ENCODE peak calls at places on chromosome 13, in six cellular contexts. One of them, this sample, is unnamed.

GRCh38 chr13:111919826-111920225 is 147.1 kb upstream of the SOX1 start:
- DNase-seq in lung: no peak
- DNase-seq in nephron progenitor cell: no peak
- DNase-seq in psoas muscle: no peak
- DNase-seq in astrocyte: no peak
- DNase-seq in testis: no peak
- DNase-seq in this sample: no peak

GRCh38 chr13:25881946-25882574 is 169.8 kb downstream of the SHISA2 start:
- DNase-seq in lung: no peak
- DNase-seq in testis: no peak
- DNase-seq in psoas muscle: no peak
- DNase-seq in nephron progenitor cell: peak; percentile 50
- DNase-seq in astrocyte: peak; percentile 90
- DNase-seq in this sample: no peak

GRCh38 chr13:106683179-106683578 is 115.2 kb upstream of the ARGLU1 start:
- DNase-seq in psoas muscle: no peak
- DNase-seq in lung: no peak
- DNase-seq in nephron progenitor cell: no peak
- DNase-seq in testis: no peak
- DNase-seq in astrocyte: no peak
- DNase-seq in this sample: no peak

GRCh38 chr13:100497394-100497793 is 91.2 kb downstream of the GGACT start:
- DNase-seq in lung: no peak
- DNase-seq in astrocyte: peak; percentile 71
- DNase-seq in psoas muscle: no peak
- DNase-seq in testis: no peak
- DNase-seq in nephron progenitor cell: no peak
- DNase-seq in this sample: no peak

GRCh38 chr13:91747164-91747563 is 348.7 kb downstream of the GPC5 start:
- DNase-seq in nephron progenitor cell: no peak
- DNase-seq in psoas muscle: no peak
- DNase-seq in astrocyte: no peak
- DNase-seq in lung: no peak
- DNase-seq in testis: peak; percentile 27
- DNase-seq in this sample: no peak

GRCh38 chr13:106122234-106122633 is 413.2 kb downstream of the EFNB2 start:
- DNase-seq in lung: no peak
- DNase-seq in testis: no peak
- DNase-seq in nephron progenitor cell: no peak
- DNase-seq in psoas muscle: no peak
- DNase-seq in astrocyte: no peak
- DNase-seq in this sample: no peak

GRCh38 chr13:31631071-31631470 is 108.3 kb upstream of the RXFP2 start:
- DNase-seq in astrocyte: no peak
- DNase-seq in lung: no peak
- DNase-seq in psoas muscle: no peak
- DNase-seq in nephron progenitor cell: no peak
- DNase-seq in testis: no peak
- DNase-seq in this sample: peak; percentile 13

GRCh38 chr13:27476943-27477681 is 26.7 kb upstream of the MTIF3 start:
- DNase-seq in psoas muscle: no peak
- DNase-seq in testis: no peak
- DNase-seq in lung: no peak
- DNase-seq in nephron progenitor cell: no peak
- DNase-seq in astrocyte: no peak
- DNase-seq in this sample: peak; percentile 48

GRCh38 chr13:27194895-27195764 is 23.5 kb upstream of the USP12 start:
- DNase-seq in psoas muscle: no peak
- DNase-seq in astrocyte: peak; percentile 95
- DNase-seq in nephron progenitor cell: no peak
- DNase-seq in lung: no peak
- DNase-seq in testis: no peak
- DNase-seq in this sample: peak; percentile 93

GRCh38 chr13:39765801-39766463 is 110.5 kb downstream of the COG6 start:
- DNase-seq in lung: peak; percentile 46
- DNase-seq in psoas muscle: peak; percentile 54
- DNase-seq in nephron progenitor cell: peak; percentile 9
- DNase-seq in testis: peak; percentile 49
- DNase-seq in astrocyte: peak; percentile 29
- DNase-seq in this sample: peak; percentile 91

GRCh38 chr13:109199280-109199679 is 569.9 kb downstream of the MYO16 start:
- DNase-seq in psoas muscle: no peak
- DNase-seq in lung: no peak
- DNase-seq in testis: no peak
- DNase-seq in astrocyte: no peak
- DNase-seq in nephron progenitor cell: no peak
- DNase-seq in this sample: no peak

GRCh38 chr13:105471683-105472082 is 1063.8 kb downstream of the EFNB2 start:
- DNase-seq in psoas muscle: no peak
- DNase-seq in astrocyte: peak; percentile 32
- DNase-seq in testis: no peak
- DNase-seq in nephron progenitor cell: no peak
- DNase-seq in lung: no peak
- DNase-seq in this sample: peak; percentile 46

GRCh38 chr13:75305057-75305456 is 176.9 kb downstream of the TBC1D4 start:
- DNase-seq in nephron progenitor cell: no peak
- DNase-seq in testis: peak; percentile 90
- DNase-seq in psoas muscle: no peak
- DNase-seq in lung: no peak
- DNase-seq in astrocyte: peak; percentile 30
- DNase-seq in this sample: no peak

GRCh38 chr13:53237696-53238095 is 209.1 kb downstream of the OLFM4 start:
- DNase-seq in astrocyte: no peak
- DNase-seq in psoas muscle: no peak
- DNase-seq in testis: no peak
- DNase-seq in lung: no peak
- DNase-seq in nephron progenitor cell: no peak
- DNase-seq in this sample: no peak

GRCh38 chr13:95083758-95084157 is 217.5 kb downstream of the ABCC4 start:
- DNase-seq in testis: no peak
- DNase-seq in psoas muscle: no peak
- DNase-seq in lung: no peak
- DNase-seq in astrocyte: peak; percentile 74
- DNase-seq in nephron progenitor cell: no peak
- DNase-seq in this sample: peak; percentile 30

GRCh38 chr13:27619093-27619705 is 1.1 kb downstream of the LNX2 start:
- DNase-seq in psoas muscle: no peak
- DNase-seq in astrocyte: peak; percentile 71
- DNase-seq in testis: no peak
- DNase-seq in lung: no peak
- DNase-seq in nephron progenitor cell: no peak
- DNase-seq in this sample: peak; percentile 30

GRCh38 chr13:101520672-101521071 is 68.2 kb downstream of the ITGBL1 start:
- DNase-seq in lung: no peak
- DNase-seq in testis: no peak
- DNase-seq in psoas muscle: no peak
- DNase-seq in nephron progenitor cell: no peak
- DNase-seq in astrocyte: peak; percentile 75
- DNase-seq in this sample: peak; percentile 23

GRCh38 chr13:59677966-59678814 is 485.5 kb downstream of the DIAPH3 start:
- DNase-seq in psoas muscle: no peak
- DNase-seq in astrocyte: peak; percentile 41
- DNase-seq in testis: peak; percentile 16
- DNase-seq in nephron progenitor cell: no peak
- DNase-seq in lung: no peak
- DNase-seq in this sample: peak; percentile 53
- TF ChIP-seq CTCF in psoas muscle: peak; percentile 61
- TF ChIP-seq CTCF in astrocyte: peak; percentile 96
- TF ChIP-seq CTCF in testis: peak; percentile 45
- TF ChIP-seq CTCF in nephron progenitor cell: peak; percentile 93
- TF ChIP-seq CTCF in lung: peak; percentile 54
- TF ChIP-seq CTCF in this sample: peak; percentile 47

DNA sequence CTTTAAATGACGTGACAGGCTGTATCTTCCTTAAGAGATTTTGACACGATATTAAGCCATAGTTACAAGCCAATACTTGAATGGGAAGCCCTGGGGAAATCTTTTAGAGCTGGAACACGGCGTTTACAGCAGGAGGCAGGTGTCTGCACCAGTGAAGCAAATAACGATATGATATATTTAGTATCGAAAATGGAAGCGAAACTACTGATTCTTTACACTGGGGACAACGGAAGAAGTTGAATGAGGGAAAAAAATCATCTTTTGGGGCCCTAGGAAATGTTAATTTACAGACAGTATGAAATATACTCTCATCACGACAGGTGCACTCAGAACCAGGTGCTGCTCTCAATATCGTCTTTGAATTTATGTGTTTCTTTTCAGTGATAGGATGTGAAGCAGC is 793.9 kb upstream of the PCDH20 start:
- DNase-seq in testis: no peak
- DNase-seq in psoas muscle: no peak
- DNase-seq in astrocyte: no peak
- DNase-seq in nephron progenitor cell: no peak
- DNase-seq in lung: no peak
- DNase-seq in this sample: no peak
- TF ChIP-seq CTCF in testis: no peak
- TF ChIP-seq CTCF in psoas muscle: no peak
- TF ChIP-seq CTCF in astrocyte: no peak
- TF ChIP-seq CTCF in nephron progenitor cell: no peak
- TF ChIP-seq CTCF in lung: no peak
- TF ChIP-seq CTCF in this sample: no peak

DNA sequence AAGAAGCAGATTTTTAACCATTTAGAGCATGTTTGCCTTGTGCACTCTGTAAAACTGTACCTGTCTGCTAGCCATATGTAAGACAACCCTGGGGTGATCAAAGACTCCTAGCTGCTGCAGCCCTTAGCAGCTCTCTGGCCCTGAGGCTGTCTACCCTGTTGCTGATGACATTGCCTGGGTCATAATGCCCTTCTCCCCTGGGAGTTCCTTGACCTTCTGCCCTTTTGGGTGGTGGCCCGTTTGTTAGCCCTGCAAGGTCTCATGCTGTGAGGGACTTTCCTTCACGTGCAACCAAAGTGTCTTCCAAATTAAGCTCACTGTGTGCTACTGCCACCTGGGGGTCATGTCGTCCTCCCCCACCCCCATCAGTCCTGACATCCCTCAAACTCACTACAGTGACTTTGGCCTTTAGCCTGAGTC is 7.4 kb downstream of the GPC6 start:
- DNase-seq in lung: no peak
- DNase-seq in psoas muscle: no peak
- DNase-seq in astrocyte: no peak
- DNase-seq in testis: no peak
- DNase-seq in nephron progenitor cell: no peak
- DNase-seq in this sample: peak; percentile 50
- TF ChIP-seq CTCF in lung: no peak
- TF ChIP-seq CTCF in psoas muscle: no peak
- TF ChIP-seq CTCF in astrocyte: no peak
- TF ChIP-seq CTCF in testis: no peak
- TF ChIP-seq CTCF in nephron progenitor cell: no peak
- TF ChIP-seq CTCF in this sample: no peak

DNA sequence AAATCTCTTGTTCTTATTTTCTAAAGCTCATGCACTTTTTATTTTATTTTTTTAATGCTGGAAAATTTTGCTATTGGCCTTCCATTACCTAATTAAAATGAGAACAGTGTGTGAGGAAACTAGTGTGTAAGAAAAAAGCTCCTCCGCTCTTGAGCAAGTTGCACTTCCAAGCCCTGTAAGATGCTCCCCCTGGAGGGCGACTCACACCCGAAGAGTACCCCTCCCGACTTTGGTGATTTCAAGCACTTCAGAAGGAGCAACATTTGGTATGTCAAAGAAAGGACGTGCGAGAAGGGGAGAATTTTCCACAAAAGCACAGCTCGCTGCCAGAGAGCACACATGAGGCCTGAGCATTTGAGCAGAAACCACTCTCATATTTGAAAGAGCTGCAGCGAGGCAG is 504.3 kb downstream of the FGF9 start:
- DNase-seq in lung: no peak
- DNase-seq in testis: peak; percentile 22
- DNase-seq in astrocyte: no peak
- DNase-seq in psoas muscle: no peak
- DNase-seq in nephron progenitor cell: no peak
- DNase-seq in this sample: no peak
- TF ChIP-seq CTCF in lung: no peak
- TF ChIP-seq CTCF in testis: no peak
- TF ChIP-seq CTCF in astrocyte: no peak
- TF ChIP-seq CTCF in psoas muscle: no peak
- TF ChIP-seq CTCF in nephron progenitor cell: no peak
- TF ChIP-seq CTCF in this sample: no peak

DNA sequence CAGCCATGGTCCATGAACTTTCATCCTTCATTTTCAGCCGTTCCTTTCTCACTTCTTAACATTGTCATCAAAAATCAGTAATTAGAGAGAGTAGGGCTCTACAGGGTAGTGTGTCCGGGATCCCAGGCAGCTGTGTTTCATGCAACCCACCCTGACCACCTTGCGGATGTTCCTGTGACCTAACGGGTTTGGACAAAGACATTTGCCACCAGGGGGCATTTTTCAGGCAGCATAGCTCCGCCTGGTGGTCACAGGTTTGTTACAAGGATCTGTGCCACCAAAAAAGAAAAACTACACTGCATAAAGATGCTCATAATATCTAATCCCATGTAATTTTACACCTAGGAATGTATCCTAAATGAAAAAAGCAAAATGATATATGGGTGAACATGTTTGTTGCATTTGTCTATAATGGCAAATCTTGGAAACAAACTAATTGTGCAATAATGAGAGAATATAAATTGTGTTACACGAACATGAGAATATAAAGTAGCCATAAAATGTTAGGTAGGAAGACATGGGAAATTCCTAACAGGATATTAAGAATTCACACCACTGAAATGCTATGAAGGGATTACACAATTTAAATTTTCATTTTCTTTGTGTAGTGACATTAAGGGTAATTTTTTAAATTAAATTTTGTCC is 123.0 kb downstream of the SLC7A1 start:
- DNase-seq in psoas muscle: no peak
- DNase-seq in testis: peak; percentile 62
- DNase-seq in astrocyte: peak; percentile 46
- DNase-seq in nephron progenitor cell: peak; percentile 71
- DNase-seq in lung: no peak
- DNase-seq in this sample: peak; percentile 72
- TF ChIP-seq CTCF in psoas muscle: peak; percentile 73
- TF ChIP-seq CTCF in testis: peak; percentile 34
- TF ChIP-seq CTCF in astrocyte: peak; percentile 99
- TF ChIP-seq CTCF in nephron progenitor cell: peak; percentile 87
- TF ChIP-seq CTCF in lung: peak; percentile 47
- TF ChIP-seq CTCF in this sample: peak; percentile 94

DNA sequence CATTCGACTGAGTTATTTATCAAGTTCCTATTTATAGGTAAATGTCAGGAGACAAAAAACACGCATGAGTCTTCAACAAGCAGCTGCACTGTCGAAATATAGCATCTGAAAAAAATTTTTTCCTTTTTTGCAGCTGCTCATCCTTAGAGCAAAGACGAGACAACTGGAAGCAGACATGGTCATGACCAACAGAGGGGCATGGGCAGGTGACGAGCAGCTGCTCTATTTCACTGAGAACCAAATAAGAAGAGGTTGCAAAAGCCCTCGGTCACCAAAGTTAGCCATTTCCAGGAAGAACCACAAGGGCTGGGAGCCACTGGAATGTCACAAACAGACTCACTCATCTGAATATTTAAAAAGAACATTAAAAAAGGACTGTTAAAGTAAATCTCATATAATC is 22.2 kb downstream of the SOHLH2 start:
- DNase-seq in lung: no peak
- DNase-seq in astrocyte: no peak
- DNase-seq in nephron progenitor cell: no peak
- DNase-seq in testis: no peak
- DNase-seq in psoas muscle: no peak
- DNase-seq in this sample: no peak
- TF ChIP-seq CTCF in lung: no peak
- TF ChIP-seq CTCF in astrocyte: no peak
- TF ChIP-seq CTCF in nephron progenitor cell: no peak
- TF ChIP-seq CTCF in testis: no peak
- TF ChIP-seq CTCF in psoas muscle: no peak
- TF ChIP-seq CTCF in this sample: no peak

GRCh38 chr13:93248627-93249047 is 22.0 kb downstream of the GPC6 start:
- DNase-seq in nephron progenitor cell: peak; percentile 46
- DNase-seq in psoas muscle: no peak
- DNase-seq in astrocyte: peak; percentile 66
- DNase-seq in lung: no peak
- DNase-seq in testis: no peak
- DNase-seq in this sample: peak; percentile 53
- TF ChIP-seq CTCF in nephron progenitor cell: peak; percentile 32
- TF ChIP-seq CTCF in psoas muscle: no peak
- TF ChIP-seq CTCF in astrocyte: peak; percentile 52
- TF ChIP-seq CTCF in lung: no peak
- TF ChIP-seq CTCF in testis: no peak
- TF ChIP-seq CTCF in this sample: peak; percentile 24

This sample was measured in MCF 10A.